ENCODE peak calls at places on chromosomes 7 and 10, in five cellular contexts. X is K562, T is HCT116, Q is H1, I is NT2/D1. Z is an unnamed sample.

GRCh38 chr10:37681617-37681999 is 175.8 kb downstream of the ZNF248 start:
- DNase-seq in I (no peak), T (no peak), Q (no peak), X (no peak), Z (no peak)

GRCh38 chr7:41709621-41710020 is 6.7 kb upstream of the INHBA start:
- DNase-seq in I (no peak), X (no peak), Q (no peak), T (no peak), Z (no peak)

GRCh38 chr7:139286144-139286543 is 55.0 kb upstream of the FMC1 start:
- DNase-seq in I (no peak), X (no peak), T (no peak), Q (no peak), Z (no peak)

GRCh38 chr10:93751832-93752231 is 5.9 kb upstream of the LGI1 start:
- DNase-seq in I (no peak), T (peak), Q (no peak), X (peak), Z (no peak)

GRCh38 chr10:90204956-90205695 is 503.7 kb downstream of the KIF20B start:
- DNase-seq in T (no peak), X (no peak), Q (no peak), I (no peak), Z (no peak)

GRCh38 chr7:136687693-136688322 is 180.6 kb upstream of the CHRM2 start:
- DNase-seq in T (no peak), X (peak), Q (no peak), I (no peak), Z (peak)

GRCh38 chr10:62619409-62619730 is 185.2 kb upstream of the ADO start:
- DNase-seq in T (no peak), X (no peak), I (no peak), Q (no peak), Z (no peak)

GRCh38 chr10:110279062-110279986 is 25.4 kb downstream of the SMNDC1 start:
- DNase-seq in T (peak), Q (no peak), X (peak), I (peak), Z (peak)

GRCh38 chr7:44084695-44085094 is 2.4 kb upstream of the POLM start:
- DNase-seq in X (no peak), T (no peak), Q (no peak), I (no peak), Z (no peak)

GRCh38 chr7:81299272-81299671 is 380.4 kb upstream of the SEMA3C start:
- DNase-seq in X (no peak), T (peak), Q (no peak), I (no peak), Z (no peak)

GRCh38 chr7:28565990-28566389 is 153.7 kb downstream of the CREB5 start:
- DNase-seq in X (no peak), I (no peak), T (no peak), Q (no peak), Z (no peak)

GRCh38 chr7:155917836-155918385 is 105.6 kb upstream of the SHH start:
- DNase-seq in T (no peak), X (no peak), Q (no peak), I (no peak), Z (no peak)

GRCh38 chr7:144529269-144529926 is 125.9 kb upstream of the NOBOX start:
- DNase-seq in X (no peak), Q (no peak), T (no peak), I (no peak), Z (no peak)

GRCh38 chr7:127447326-127447945 is 54.9 kb upstream of the ZNF800 start:
- DNase-seq in T (peak), X (peak), I (peak), Q (peak), Z (peak)

GRCh38 chr7:26105206-26105605 is 46.8 kb upstream of the NFE2L3 start:
- DNase-seq in T (no peak), Q (no peak), I (no peak), X (no peak), Z (no peak)

GRCh38 chr7:28020302-28020940 is 160.2 kb downstream of the JAZF1 start:
- DNase-seq in T (peak), X (peak), Q (peak), I (peak), Z (peak)

GRCh38 chr10:86360657-86361056 is 5.9 kb downstream of the GRID1 start:
- DNase-seq in X (no peak), I (no peak), Q (no peak), T (no peak), Z (no peak)

GRCh38 chr7:55172881-55173609 is 154.2 kb downstream of the EGFR start:
- DNase-seq in I (no peak), X (no peak), T (no peak), Q (no peak), Z (no peak)

GRCh38 chr7:128004623-128005022 is 26.6 kb downstream of the LRRC4 start:
- DNase-seq in I (no peak), Q (no peak), T (no peak), X (no peak), Z (peak)

GRCh38 chr10:28913850-28914249 is 236.5 kb downstream of the BAMBI start:
- DNase-seq in T (no peak), X (no peak), Q (no peak), I (no peak), Z (peak)
- TF ChIP-seq ZNF274 in T (no peak), X (no peak), Q (no peak), I (no peak), Z (no peak)

DNA sequence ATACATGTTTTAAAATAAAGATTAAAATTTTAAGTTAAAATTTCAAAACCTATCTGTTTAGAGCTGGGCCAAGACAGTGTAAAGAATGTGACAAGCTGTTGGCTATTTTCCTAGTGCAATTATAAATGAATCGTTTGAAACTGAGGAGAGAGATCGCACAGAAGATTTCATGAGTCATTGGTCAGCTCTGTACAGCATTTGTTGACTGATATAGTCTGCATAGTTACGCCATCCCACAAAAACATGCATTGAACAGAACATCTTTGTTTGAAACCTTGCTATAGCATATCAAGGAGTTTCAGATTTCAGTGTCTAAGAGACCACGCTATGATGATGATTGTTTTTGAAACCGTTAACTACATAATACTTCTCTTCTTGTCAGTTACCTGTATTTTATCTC is 1.3 kb upstream of the C10orf67 start:
- DNase-seq in T (no peak), X (no peak), I (no peak), Q (no peak), Z (peak)
- TF ChIP-seq ZNF274 in T (no peak), X (no peak), I (no peak), Q (no peak), Z (no peak)

DNA sequence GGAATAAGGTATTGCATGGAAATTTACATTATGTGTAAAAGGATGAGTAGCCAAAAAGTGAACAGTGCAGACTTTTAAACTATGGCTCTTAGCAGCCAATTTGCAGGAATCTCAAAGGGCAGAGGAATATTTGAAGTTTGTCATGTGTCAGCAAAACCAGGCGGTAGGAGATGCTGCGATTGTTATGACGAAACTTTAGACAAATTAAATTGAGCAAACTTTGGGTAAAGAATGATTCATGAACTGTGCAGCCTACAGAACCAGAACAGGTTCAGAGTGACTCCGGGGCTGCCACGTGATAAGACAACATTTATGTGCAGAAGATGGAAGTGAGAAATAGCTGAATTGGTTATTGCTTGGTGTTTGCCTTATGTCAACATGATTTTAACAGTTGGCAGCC is 39.2 kb upstream of the CCDC6 start:
- DNase-seq in I (no peak), X (no peak), Q (no peak), T (no peak), Z (no peak)
- TF ChIP-seq ZNF274 in I (no peak), X (no peak), Q (no peak), T (no peak), Z (no peak)

DNA sequence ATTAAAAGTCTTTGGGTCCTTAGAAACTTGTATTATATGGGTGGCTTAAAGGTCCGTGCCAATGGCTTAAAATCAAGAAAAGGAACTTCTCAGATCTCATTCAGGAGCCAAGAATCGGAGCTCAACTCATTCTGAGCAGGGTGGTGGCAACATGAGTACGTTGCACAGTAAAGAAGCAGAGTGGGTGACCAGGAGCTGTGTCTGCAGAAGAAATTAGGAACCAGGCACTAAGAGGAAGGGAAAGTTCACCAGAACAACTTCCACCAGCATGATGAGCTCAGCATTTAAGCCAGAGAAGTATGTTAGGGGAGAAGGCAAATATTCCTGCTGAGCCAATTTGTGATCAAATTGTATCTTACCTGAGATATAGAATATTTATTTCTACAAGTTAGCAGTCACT is 236.0 kb upstream of the NRP1 start:
- DNase-seq in Q (no peak), I (no peak), X (no peak), T (no peak), Z (no peak)
- TF ChIP-seq ZNF274 in Q (no peak), I (no peak), X (no peak), T (no peak), Z (no peak)